ENCODE peak calls at places on chromosomes 5 and 9, in seven cellular contexts. One of them, this sample, is unnamed.

GRCh38 chr5:86971034-86971511 is 296.6 kb upstream of the RASA1 start:
- DNase-seq in SK-N-SH: no peak
- DNase-seq in lower lobe of right lung: no peak
- DNase-seq in astrocyte of the spinal cord: peak; percentile 13
- DNase-seq in fibroblast of the aortic adventitia: peak; percentile 35
- DNase-seq in AG09309: no peak
- DNase-seq in fibroblast of lung: peak; percentile 48
- DNase-seq in this sample: no peak

GRCh38 chr5:76062502-76062901 is 20.7 kb upstream of the SV2C start:
- DNase-seq in SK-N-SH: peak; percentile 28
- DNase-seq in lower lobe of right lung: no peak
- DNase-seq in astrocyte of the spinal cord: no peak
- DNase-seq in fibroblast of the aortic adventitia: no peak
- DNase-seq in AG09309: no peak
- DNase-seq in fibroblast of lung: no peak
- DNase-seq in this sample: no peak

GRCh38 chr9:87442451-87442850 is 55.2 kb upstream of the DAPK1 start:
- DNase-seq in SK-N-SH: no peak
- DNase-seq in lower lobe of right lung: no peak
- DNase-seq in astrocyte of the spinal cord: no peak
- DNase-seq in fibroblast of the aortic adventitia: no peak
- DNase-seq in AG09309: no peak
- DNase-seq in fibroblast of lung: no peak
- DNase-seq in this sample: no peak

GRCh38 chr5:168288349-168289245 is 2.8 kb upstream of the WWC1 start:
- DNase-seq in SK-N-SH: no peak
- DNase-seq in lower lobe of right lung: no peak
- DNase-seq in astrocyte of the spinal cord: no peak
- DNase-seq in fibroblast of the aortic adventitia: no peak
- DNase-seq in AG09309: no peak
- DNase-seq in fibroblast of lung: no peak
- DNase-seq in this sample: no peak

GRCh38 chr9:117448066-117448465 is 33.2 kb upstream of the ASTN2 start:
- DNase-seq in SK-N-SH: peak; percentile 9
- DNase-seq in lower lobe of right lung: no peak
- DNase-seq in astrocyte of the spinal cord: no peak
- DNase-seq in fibroblast of the aortic adventitia: no peak
- DNase-seq in AG09309: no peak
- DNase-seq in fibroblast of lung: no peak
- DNase-seq in this sample: no peak

GRCh38 chr5:80877592-80877991 is 82.6 kb upstream of the RASGRF2 start:
- DNase-seq in SK-N-SH: no peak
- DNase-seq in lower lobe of right lung: no peak
- DNase-seq in astrocyte of the spinal cord: no peak
- DNase-seq in fibroblast of the aortic adventitia: no peak
- DNase-seq in AG09309: no peak
- DNase-seq in fibroblast of lung: no peak
- DNase-seq in this sample: no peak

GRCh38 chr9:89614319-89614892 is 9.6 kb downstream of the GADD45G start:
- DNase-seq in SK-N-SH: no peak
- DNase-seq in lower lobe of right lung: no peak
- DNase-seq in astrocyte of the spinal cord: no peak
- DNase-seq in fibroblast of the aortic adventitia: no peak
- DNase-seq in AG09309: no peak
- DNase-seq in fibroblast of lung: no peak
- DNase-seq in this sample: no peak

GRCh38 chr5:8322478-8322877 is 453.5 kb downstream of the MTRR start:
- DNase-seq in SK-N-SH: no peak
- DNase-seq in lower lobe of right lung: no peak
- DNase-seq in astrocyte of the spinal cord: no peak
- DNase-seq in fibroblast of the aortic adventitia: no peak
- DNase-seq in AG09309: no peak
- DNase-seq in fibroblast of lung: no peak
- DNase-seq in this sample: no peak

GRCh38 chr5:10077721-10078551 is 171.8 kb downstream of the ATPSCKMT start:
- DNase-seq in SK-N-SH: no peak
- DNase-seq in lower lobe of right lung: no peak
- DNase-seq in astrocyte of the spinal cord: peak; percentile 17
- DNase-seq in fibroblast of the aortic adventitia: peak; percentile 74
- DNase-seq in AG09309: peak; percentile 81
- DNase-seq in fibroblast of lung: peak; percentile 35
- DNase-seq in this sample: no peak

GRCh38 chr5:113252066-113252465 is 182.7 kb downstream of the TSSK1B start:
- DNase-seq in SK-N-SH: no peak
- DNase-seq in lower lobe of right lung: no peak
- DNase-seq in astrocyte of the spinal cord: no peak
- DNase-seq in fibroblast of the aortic adventitia: no peak
- DNase-seq in AG09309: no peak
- DNase-seq in fibroblast of lung: no peak
- DNase-seq in this sample: no peak

GRCh38 chr5:40680741-40681350 is 1.1 kb downstream of the PTGER4 start:
- DNase-seq in SK-N-SH: peak; percentile 39
- DNase-seq in lower lobe of right lung: peak; percentile 60
- DNase-seq in astrocyte of the spinal cord: peak; percentile 54
- DNase-seq in fibroblast of the aortic adventitia: no peak
- DNase-seq in AG09309: no peak
- DNase-seq in fibroblast of lung: peak; percentile 61
- DNase-seq in this sample: no peak

GRCh38 chr9:38144421-38144820 is 75.4 kb upstream of the SHB start:
- DNase-seq in SK-N-SH: peak; percentile 34
- DNase-seq in lower lobe of right lung: no peak
- DNase-seq in astrocyte of the spinal cord: peak; percentile 38
- DNase-seq in fibroblast of the aortic adventitia: peak; percentile 6
- DNase-seq in AG09309: no peak
- DNase-seq in fibroblast of lung: no peak
- DNase-seq in this sample: no peak

GRCh38 chr9:112380102-112380581 is at the start of gene HSDL2:
- DNase-seq in SK-N-SH: no peak
- DNase-seq in lower lobe of right lung: no peak
- DNase-seq in astrocyte of the spinal cord: no peak
- DNase-seq in fibroblast of the aortic adventitia: peak; percentile 48
- DNase-seq in AG09309: no peak
- DNase-seq in fibroblast of lung: peak; percentile 57
- DNase-seq in this sample: no peak

GRCh38 chr9:88339322-88339721 is 48.9 kb upstream of the SPIN1 start:
- DNase-seq in SK-N-SH: no peak
- DNase-seq in lower lobe of right lung: no peak
- DNase-seq in astrocyte of the spinal cord: no peak
- DNase-seq in fibroblast of the aortic adventitia: no peak
- DNase-seq in AG09309: no peak
- DNase-seq in fibroblast of lung: no peak
- DNase-seq in this sample: no peak

GRCh38 chr9:136093995-136094881 is 851 bp downstream of the NACC2 start:
- DNase-seq in SK-N-SH: peak; percentile 78
- DNase-seq in lower lobe of right lung: peak; percentile 86
- DNase-seq in astrocyte of the spinal cord: peak; percentile 42
- DNase-seq in fibroblast of the aortic adventitia: peak; percentile 52
- DNase-seq in AG09309: no peak
- DNase-seq in fibroblast of lung: peak; percentile 51
- DNase-seq in this sample: no peak

GRCh38 chr5:168114444-168115017 is 176.9 kb upstream of the WWC1 start:
- DNase-seq in SK-N-SH: peak; percentile 57
- DNase-seq in lower lobe of right lung: peak; percentile 54
- DNase-seq in astrocyte of the spinal cord: peak; percentile 36
- DNase-seq in fibroblast of the aortic adventitia: peak; percentile 4
- DNase-seq in AG09309: no peak
- DNase-seq in fibroblast of lung: peak; percentile 19
- DNase-seq in this sample: no peak

GRCh38 chr5:31626156-31626555 is 12.8 kb upstream of the PDZD2 start:
- DNase-seq in SK-N-SH: peak; percentile 28
- DNase-seq in lower lobe of right lung: no peak
- DNase-seq in astrocyte of the spinal cord: no peak
- DNase-seq in fibroblast of the aortic adventitia: no peak
- DNase-seq in AG09309: no peak
- DNase-seq in fibroblast of lung: no peak
- DNase-seq in this sample: no peak

GRCh38 chr5:143309661-143310431 is 93.6 kb downstream of the NR3C1 start:
- DNase-seq in SK-N-SH: no peak
- DNase-seq in lower lobe of right lung: no peak
- DNase-seq in astrocyte of the spinal cord: peak; percentile 50
- DNase-seq in fibroblast of the aortic adventitia: peak; percentile 58
- DNase-seq in AG09309: no peak
- DNase-seq in fibroblast of lung: peak; percentile 73
- DNase-seq in this sample: no peak

GRCh38 chr9:131310833-131311554 is 21.5 kb downstream of the PLPP7 start:
- DNase-seq in SK-N-SH: no peak
- DNase-seq in lower lobe of right lung: no peak
- DNase-seq in astrocyte of the spinal cord: no peak
- DNase-seq in fibroblast of the aortic adventitia: no peak
- DNase-seq in AG09309: no peak
- DNase-seq in fibroblast of lung: no peak
- DNase-seq in this sample: no peak

GRCh38 chr5:30392897-30393296 is 800.6 kb upstream of the CDH6 start:
- DNase-seq in SK-N-SH: no peak
- DNase-seq in lower lobe of right lung: no peak
- DNase-seq in astrocyte of the spinal cord: no peak
- DNase-seq in fibroblast of the aortic adventitia: no peak
- DNase-seq in AG09309: no peak
- DNase-seq in fibroblast of lung: no peak
- DNase-seq in this sample: no peak

GRCh38 chr9:120715331-120715924 is 1.2 kb upstream of the MEGF9 start:
- DNase-seq in SK-N-SH: peak; percentile 53
- DNase-seq in lower lobe of right lung: no peak
- DNase-seq in astrocyte of the spinal cord: peak; percentile 66
- DNase-seq in fibroblast of the aortic adventitia: peak; percentile 82
- DNase-seq in AG09309: no peak
- DNase-seq in fibroblast of lung: peak; percentile 71
- DNase-seq in this sample: no peak

GRCh38 chr9:115649991-115650472 is 503.6 kb upstream of the PAPPA start:
- DNase-seq in SK-N-SH: no peak
- DNase-seq in lower lobe of right lung: no peak
- DNase-seq in astrocyte of the spinal cord: peak; percentile 96
- DNase-seq in fibroblast of the aortic adventitia: peak; percentile 97
- DNase-seq in AG09309: peak; percentile 80
- DNase-seq in fibroblast of lung: peak; percentile 99
- DNase-seq in this sample: no peak

GRCh38 chr5:74679968-74680367 is 5.1 kb upstream of the HEXB start:
- DNase-seq in SK-N-SH: no peak
- DNase-seq in lower lobe of right lung: no peak
- DNase-seq in astrocyte of the spinal cord: no peak
- DNase-seq in fibroblast of the aortic adventitia: peak; percentile 51
- DNase-seq in AG09309: no peak
- DNase-seq in fibroblast of lung: peak; percentile 20
- DNase-seq in this sample: no peak

GRCh38 chr5:128491291-128491690 is 46.8 kb downstream of the FBN2 start:
- DNase-seq in SK-N-SH: no peak
- DNase-seq in lower lobe of right lung: no peak
- DNase-seq in astrocyte of the spinal cord: no peak
- DNase-seq in fibroblast of the aortic adventitia: no peak
- DNase-seq in AG09309: no peak
- DNase-seq in fibroblast of lung: peak; percentile 5
- DNase-seq in this sample: no peak

GRCh38 chr5:35420200-35420599 is 189.9 kb upstream of the PRLR start:
- DNase-seq in SK-N-SH: no peak
- DNase-seq in lower lobe of right lung: no peak
- DNase-seq in astrocyte of the spinal cord: no peak
- DNase-seq in fibroblast of the aortic adventitia: no peak
- DNase-seq in AG09309: no peak
- DNase-seq in fibroblast of lung: no peak
- DNase-seq in this sample: no peak
- TF ChIP-seq CTCF in SK-N-SH: no peak
- TF ChIP-seq CTCF in lower lobe of right lung: no peak
- TF ChIP-seq CTCF in astrocyte of the spinal cord: no peak
- TF ChIP-seq CTCF in fibroblast of the aortic adventitia: no peak
- TF ChIP-seq CTCF in AG09309: no peak
- TF ChIP-seq CTCF in fibroblast of lung: no peak
- TF ChIP-seq CTCF in this sample: no peak

GRCh38 chr5:54766748-54767147 is 218.6 kb downstream of the ESM1 start:
- DNase-seq in SK-N-SH: no peak
- DNase-seq in lower lobe of right lung: no peak
- DNase-seq in astrocyte of the spinal cord: no peak
- DNase-seq in fibroblast of the aortic adventitia: no peak
- DNase-seq in AG09309: no peak
- DNase-seq in fibroblast of lung: no peak
- DNase-seq in this sample: no peak
- TF ChIP-seq CTCF in SK-N-SH: peak; percentile 36
- TF ChIP-seq CTCF in lower lobe of right lung: no peak
- TF ChIP-seq CTCF in astrocyte of the spinal cord: no peak
- TF ChIP-seq CTCF in fibroblast of the aortic adventitia: no peak
- TF ChIP-seq CTCF in AG09309: peak; percentile 3
- TF ChIP-seq CTCF in fibroblast of lung: no peak
- TF ChIP-seq CTCF in this sample: no peak

DNA sequence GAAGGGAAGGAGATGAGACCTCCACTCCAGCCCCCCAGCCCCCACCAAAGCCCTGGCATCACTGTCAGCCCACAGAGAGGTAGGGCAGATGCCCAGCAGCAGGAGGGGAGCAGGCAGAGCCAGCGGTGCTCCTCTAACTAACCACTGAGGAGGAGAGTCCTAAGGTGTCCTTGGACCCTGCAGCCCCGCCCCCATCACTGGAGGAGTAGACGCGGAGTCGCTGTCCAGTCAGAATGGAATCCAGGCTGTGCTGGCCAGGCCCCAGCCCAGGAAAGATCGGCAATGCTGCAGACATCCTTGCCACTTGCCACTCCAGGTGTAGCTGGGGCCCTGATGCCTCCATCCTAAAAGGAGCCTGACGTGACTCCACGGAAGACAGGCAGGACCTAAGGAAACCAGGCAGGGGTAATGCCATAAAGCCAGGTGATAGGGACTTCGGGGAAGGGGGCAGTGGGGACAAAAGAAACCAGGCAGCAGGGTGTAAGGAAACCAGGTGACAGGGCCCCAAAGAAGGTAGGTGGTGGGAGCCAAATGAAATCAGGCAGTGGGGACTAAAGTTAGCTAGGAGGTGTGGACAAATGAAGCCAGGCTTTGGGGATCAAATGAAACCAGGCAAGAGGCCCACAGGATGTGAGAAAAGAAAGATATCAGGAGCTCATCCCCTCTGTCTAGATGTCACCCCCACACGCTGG is 12.4 kb downstream of the CNTFR start:
- DNase-seq in SK-N-SH: peak; percentile 67
- DNase-seq in lower lobe of right lung: no peak
- DNase-seq in astrocyte of the spinal cord: no peak
- DNase-seq in fibroblast of the aortic adventitia: no peak
- DNase-seq in AG09309: no peak
- DNase-seq in fibroblast of lung: no peak
- DNase-seq in this sample: no peak
- TF ChIP-seq CTCF in SK-N-SH: no peak
- TF ChIP-seq CTCF in lower lobe of right lung: no peak
- TF ChIP-seq CTCF in astrocyte of the spinal cord: no peak
- TF ChIP-seq CTCF in fibroblast of the aortic adventitia: no peak
- TF ChIP-seq CTCF in AG09309: no peak
- TF ChIP-seq CTCF in fibroblast of lung: no peak
- TF ChIP-seq CTCF in this sample: no peak

DNA sequence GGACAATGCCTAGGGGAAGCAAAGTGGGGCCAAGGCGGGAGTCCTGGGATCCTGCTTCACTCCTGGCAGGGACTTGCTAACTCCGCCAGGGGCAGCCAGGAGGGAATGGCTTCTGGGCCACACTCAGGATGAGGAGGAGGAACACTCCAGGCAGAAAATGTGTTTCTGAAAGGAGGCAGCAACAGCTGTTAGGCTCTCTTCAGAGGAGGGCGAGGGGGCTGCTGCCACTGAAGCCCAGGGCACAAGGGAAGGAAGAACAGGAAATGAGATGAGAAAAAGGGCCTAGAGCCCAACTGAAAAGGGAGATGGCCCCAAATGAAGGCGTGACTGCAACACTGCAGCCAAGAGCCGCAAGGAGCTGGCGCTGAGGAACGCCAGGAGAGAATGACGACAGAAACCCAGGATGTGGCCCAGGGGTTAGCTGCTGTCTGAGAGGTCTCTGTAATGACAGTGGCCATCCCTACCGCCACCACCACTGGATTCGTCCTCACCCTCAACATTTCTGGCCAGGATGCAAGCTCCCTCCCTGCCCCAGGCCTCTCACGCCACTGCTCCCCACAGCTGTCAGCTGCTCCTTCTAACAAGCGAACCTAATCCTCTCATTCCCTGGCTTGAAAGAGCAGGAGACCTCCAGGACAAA is 15.8 kb downstream of the PSMB7 start:
- DNase-seq in SK-N-SH: no peak
- DNase-seq in lower lobe of right lung: no peak
- DNase-seq in astrocyte of the spinal cord: peak; percentile 60
- DNase-seq in fibroblast of the aortic adventitia: peak; percentile 77
- DNase-seq in AG09309: no peak
- DNase-seq in fibroblast of lung: peak; percentile 77
- DNase-seq in this sample: peak; percentile 67
- TF ChIP-seq CTCF in SK-N-SH: no peak
- TF ChIP-seq CTCF in lower lobe of right lung: no peak
- TF ChIP-seq CTCF in astrocyte of the spinal cord: peak; percentile 24
- TF ChIP-seq CTCF in fibroblast of the aortic adventitia: peak; percentile 50
- TF ChIP-seq CTCF in AG09309: peak; percentile 4
- TF ChIP-seq CTCF in fibroblast of lung: peak; percentile 43
- TF ChIP-seq CTCF in this sample: no peak

This sample was measured in osteocyte.